ENCODE peak calls at places on chromosomes 3 and 15, in ten cellular contexts. F is esophagus squamous epithelium; N is SJSA1; D is CD8-positive, alpha-beta memory T cell; H is PC-9; M is upper lobe of right lung; W is astrocyte; C is body of pancreas; A is left lung; R is heart right ventricle. T is an unnamed sample.

GRCh38 chr15:92917606-92918407 is 17.7 kb downstream of the CHD2 start:
- DNase-seq in M (peak; percentile 90), A (peak; percentile 93), F (peak; percentile 56), N (peak; percentile 93), D (peak; percentile 86), W (peak; percentile 87), R (peak; percentile 86), H (peak; percentile 88), C (peak; percentile 97), T (peak; percentile 95)

GRCh38 chr15:89781055-89781454 is 4.9 kb downstream of the MESP2 start:
- DNase-seq in C (no peak), R (no peak), H (peak; percentile 45), F (no peak), N (no peak), D (no peak), A (peak; percentile 58), W (no peak), M (no peak), T (no peak)

GRCh38 chr15:34182942-34183341 is 27.0 kb downstream of the KATNBL1 start:
- DNase-seq in C (peak; percentile 59), D (no peak), R (no peak), A (no peak), N (no peak), M (no peak), H (peak; percentile 67), F (no peak), W (no peak), T (no peak)

GRCh38 chr3:126154391-126155279 is 25.8 kb downstream of the ALDH1L1 start:
- DNase-seq in W (no peak), A (no peak), F (no peak), H (no peak), D (no peak), M (no peak), C (peak; percentile 31), N (no peak), R (no peak), T (no peak)

GRCh38 chr15:86915811-86916331 is 836.2 kb downstream of the AGBL1 start:
- DNase-seq in N (no peak), F (no peak), W (peak; percentile 63), M (no peak), D (no peak), A (no peak), H (no peak), C (peak; percentile 16), R (no peak), T (peak; percentile 52)

GRCh38 chr3:4398120-4398740 is 68.8 kb downstream of the SUMF1 start:
- DNase-seq in W (no peak), M (no peak), C (no peak), A (no peak), D (no peak), F (no peak), H (no peak), N (no peak), R (no peak), T (no peak)

GRCh38 chr3:9653565-9654248 is 4.4 kb downstream of the MTMR14 start:
- DNase-seq in C (no peak), H (no peak), W (no peak), D (no peak), M (no peak), R (no peak), N (no peak), A (no peak), F (no peak), T (no peak)

GRCh38 chr15:40251455-40252140 is 12.7 kb downstream of the PAK6 start:
- DNase-seq in A (no peak), H (no peak), R (peak; percentile 52), N (no peak), M (peak; percentile 37), W (no peak), D (no peak), C (no peak), F (no peak), T (no peak)

GRCh38 chr15:99128411-99128810 is 23.5 kb downstream of the SYNM start:
- DNase-seq in D (no peak), C (no peak), F (no peak), W (no peak), R (no peak), H (no peak), M (no peak), N (no peak), A (no peak), T (no peak)
- H3K4me1 ChIP-seq in D (no peaks in the 10 kb centered on the region), C (peaks cover 12% of the 10 kb centered on the region), F (peaks cover 47% of the 10 kb centered on the region), W (peaks cover 38% of the 10 kb centered on the region), R (peaks cover 41% of the 10 kb centered on the region), H (peaks cover 23% of the 10 kb centered on the region), M (peaks cover 13% of the 10 kb centered on the region), N (peaks cover 74% of the 10 kb centered on the region), A (peaks cover 13% of the 10 kb centered on the region), T (peaks cover 24% of the 10 kb centered on the region)

GRCh38 chr3:129577925-129578742 is 28.3 kb downstream of the PLXND1 start:
- DNase-seq in C (no peak), H (no peak), R (no peak), M (no peak), N (no peak), W (no peak), A (peak; percentile 61), F (peak; percentile 29), D (no peak), T (peak; percentile 69)

GRCh38 chr3:129575987-129576364 is 30.5 kb downstream of the PLXND1 start:
- DNase-seq in H (no peak), N (no peak), D (no peak), M (no peak), C (no peak), R (no peak), W (no peak), A (no peak), F (no peak), T (peak; percentile 58)

GRCh38 chr3:129575233-129575986 is 31.1 kb downstream of the PLXND1 start:
- DNase-seq in W (no peak), M (no peak), H (no peak), F (no peak), R (no peak), A (no peak), N (no peak), D (no peak), C (no peak), T (peak; percentile 82)

GRCh38 chr3:129576514-129577345 is 29.7 kb downstream of the PLXND1 start:
- DNase-seq in C (peak; percentile 79), A (peak; percentile 71), D (peak; percentile 83), F (peak; percentile 47), N (no peak), M (no peak), W (no peak), R (peak; percentile 58), H (no peak), T (no peak)

DNA sequence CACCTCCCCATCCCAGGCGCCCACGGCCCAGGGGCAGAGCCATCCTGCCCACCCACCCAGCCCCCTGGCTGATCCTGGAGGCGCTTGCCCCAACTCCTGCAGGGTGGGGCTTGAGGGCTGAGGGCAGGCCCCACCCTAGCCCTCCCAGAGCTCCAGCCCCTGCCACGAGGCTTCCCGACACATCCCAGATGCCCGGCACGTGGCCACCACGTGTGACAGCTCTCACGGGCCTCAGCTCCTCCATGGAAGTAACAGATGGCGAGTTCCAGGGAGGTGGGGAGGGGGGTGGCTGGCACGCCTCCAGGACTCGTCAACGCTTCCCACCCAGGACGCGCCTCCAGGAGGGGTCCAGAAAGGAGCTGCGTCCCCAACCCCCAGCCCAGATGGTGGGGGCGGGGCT is 29.1 kb downstream of the PLXND1 start:
- DNase-seq in M (no peak), D (no peak), H (no peak), F (no peak), R (peak; percentile 75), W (no peak), N (no peak), A (peak; percentile 57), C (peak; percentile 72), T (no peak)
- H3K27ac ChIP-seq in M (peak overlapping the region; percentile 79), D (peak overlapping the region; percentile 59), H (no peak overlapping the region), F (peak overlapping the region; percentile 67), R (peak overlapping the region; percentile 64), W (no peak overlapping the region), N (no peak overlapping the region), A (peak overlapping the region; percentile 77), C (peak overlapping the region; percentile 34), T (peak overlapping the region; percentile 56)

DNA sequence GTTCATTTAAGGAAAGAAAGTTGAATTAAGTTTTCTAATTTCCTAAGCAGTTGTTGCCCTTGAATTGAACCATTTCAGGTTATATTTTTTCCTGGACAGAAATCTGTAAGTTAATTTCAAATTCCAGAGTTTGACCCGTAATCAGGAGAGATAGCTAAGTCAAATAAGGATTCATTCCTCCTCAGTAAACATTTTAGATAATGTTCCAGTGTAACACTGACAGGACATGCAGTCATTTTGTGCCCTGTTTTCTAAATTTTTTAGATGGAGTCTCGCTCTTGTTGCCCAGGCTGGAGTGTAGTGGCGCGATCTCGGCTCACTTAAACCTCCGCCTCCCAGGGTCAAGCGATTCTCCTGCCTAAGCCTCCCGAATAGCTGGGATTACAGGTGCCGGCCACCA is 371.7 kb downstream of the DIPK2A start:
- DNase-seq in H (no peak), N (no peak), A (no peak), C (no peak), W (no peak), M (no peak), R (no peak), F (no peak), D (no peak), T (no peak)
- H3K4me3 ChIP-seq in H (no peak overlapping the region), N (no peak overlapping the region), A (no peak overlapping the region), C (no peak overlapping the region), W (no peak overlapping the region), M (no peak overlapping the region), R (no peak overlapping the region), F (no peak overlapping the region), D (no peak overlapping the region), T (no peak overlapping the region)

GRCh38 chr15:88630798-88631463 is 7.9 kb upstream of the ISG20 start:
- DNase-seq in M (no peak), N (no peak), A (no peak), C (no peak), H (no peak), W (no peak), R (no peak), D (no peak), F (no peak), T (no peak)

GRCh38 chr15:88627463-88627862 is 6.3 kb downstream of the AEN start:
- DNase-seq in W (no peak), M (no peak), N (no peak), C (no peak), H (no peak), F (no peak), D (peak; percentile 92), A (no peak), R (no peak), T (no peak)

GRCh38 chr15:88630141-88630721 is 8.6 kb upstream of the ISG20 start:
- DNase-seq in M (no peak), A (no peak), N (no peak), R (no peak), W (no peak), C (peak; percentile 35), F (no peak), H (peak; percentile 10), D (no peak), T (no peak)

GRCh38 chr15:88628018-88628673 is 7.0 kb downstream of the AEN start:
- DNase-seq in A (no peak), W (no peak), N (no peak), R (no peak), M (peak; percentile 37), C (no peak), H (no peak), D (no peak), F (no peak), T (no peak)

DNA sequence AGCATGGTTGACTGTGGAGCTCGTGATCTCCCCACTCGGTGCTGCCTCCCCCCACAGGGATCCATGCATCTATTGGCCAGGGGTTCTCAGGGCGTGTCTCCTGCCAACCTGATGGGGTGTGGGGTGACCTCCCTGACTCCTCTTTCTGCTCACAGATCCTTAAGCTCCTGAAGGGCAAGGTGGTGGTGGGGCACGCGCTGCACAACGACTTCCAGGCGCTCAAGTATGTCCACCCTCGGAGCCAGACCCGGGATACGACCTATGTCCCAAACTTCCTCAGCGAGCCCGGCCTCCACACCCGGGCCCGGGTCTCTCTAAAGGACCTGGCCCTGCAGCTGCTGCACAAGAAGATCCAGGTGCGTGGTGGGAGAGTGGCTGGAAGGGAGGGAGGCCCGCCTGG is 7.9 kb downstream of the AEN start:
- DNase-seq in A (no peak), H (no peak), C (no peak), N (no peak), F (no peak), W (no peak), D (no peak), M (no peak), R (no peak), T (no peak)
- H3K4me1 ChIP-seq in A (peaks cover 56% of the 10 kb centered on the region), H (no peaks in the 10 kb centered on the region), C (peaks cover 38% of the 10 kb centered on the region), N (no peaks in the 10 kb centered on the region), F (peaks cover 63% of the 10 kb centered on the region), W (peaks cover 31% of the 10 kb centered on the region), D (peaks cover 92% of the 10 kb centered on the region), M (peaks cover 62% of the 10 kb centered on the region), R (peaks cover 36% of the 10 kb centered on the region), T (peaks cover 1% of the 10 kb centered on the region)